ENCODE peak calls at places on chromosomes 1 and 21, in five cellular contexts. One of them, this sample, is unnamed.

GRCh38 chr1:62271932-62272728 is 47.1 kb downstream of the KANK4 start:
- DNase-seq in ovary: no peak
- DNase-seq in tibial artery: no peak
- DNase-seq in endothelial cell of umbilical vein: no peak
- DNase-seq in fibroblast of pulmonary artery: no peak
- DNase-seq in this sample: no peak

GRCh38 chr1:41423511-41424191 is 60.8 kb downstream of the EDN2 start:
- DNase-seq in fibroblast of pulmonary artery: no peak
- DNase-seq in endothelial cell of umbilical vein: no peak
- DNase-seq in ovary: no peak
- DNase-seq in tibial artery: no peak
- DNase-seq in this sample: no peak

GRCh38 chr1:7300893-7301292 is 470.2 kb upstream of the VAMP3 start:
- DNase-seq in endothelial cell of umbilical vein: peak
- DNase-seq in fibroblast of pulmonary artery: peak
- DNase-seq in ovary: no peak
- DNase-seq in tibial artery: no peak
- DNase-seq in this sample: peak

GRCh38 chr21:35343046-35343816 is 294.1 kb upstream of the RUNX1 start:
- DNase-seq in fibroblast of pulmonary artery: peak
- DNase-seq in endothelial cell of umbilical vein: peak
- DNase-seq in tibial artery: no peak
- DNase-seq in ovary: no peak
- DNase-seq in this sample: no peak

GRCh38 chr1:64507897-64508296 is 38.0 kb downstream of the CACHD1 start:
- DNase-seq in ovary: no peak
- DNase-seq in fibroblast of pulmonary artery: no peak
- DNase-seq in endothelial cell of umbilical vein: no peak
- DNase-seq in tibial artery: no peak
- DNase-seq in this sample: no peak

GRCh38 chr1:19392221-19392620 is 80.1 kb downstream of the SLC66A1 start:
- DNase-seq in tibial artery: no peak
- DNase-seq in ovary: no peak
- DNase-seq in endothelial cell of umbilical vein: no peak
- DNase-seq in fibroblast of pulmonary artery: no peak
- DNase-seq in this sample: no peak

GRCh38 chr1:173666646-173667045 is 3.0 kb downstream of the ANKRD45 start:
- DNase-seq in fibroblast of pulmonary artery: no peak
- DNase-seq in ovary: no peak
- DNase-seq in tibial artery: no peak
- DNase-seq in endothelial cell of umbilical vein: no peak
- DNase-seq in this sample: no peak

GRCh38 chr1:64019818-64020217 is 183.6 kb upstream of the UBE2U start:
- DNase-seq in endothelial cell of umbilical vein: no peak
- DNase-seq in tibial artery: peak
- DNase-seq in fibroblast of pulmonary artery: peak
- DNase-seq in ovary: no peak
- DNase-seq in this sample: peak

GRCh38 chr1:6321205-6321604 is 60.3 kb upstream of the GPR153 start:
- DNase-seq in endothelial cell of umbilical vein: no peak
- DNase-seq in tibial artery: no peak
- DNase-seq in ovary: no peak
- DNase-seq in fibroblast of pulmonary artery: no peak
- DNase-seq in this sample: no peak

GRCh38 chr1:226814751-226815496 is 55.5 kb upstream of the PSEN2 start:
- DNase-seq in fibroblast of pulmonary artery: peak
- DNase-seq in tibial artery: peak
- DNase-seq in endothelial cell of umbilical vein: peak
- DNase-seq in ovary: peak
- DNase-seq in this sample: peak

GRCh38 chr1:9465640-9466039 is 73.6 kb upstream of the SLC25A33 start:
- DNase-seq in endothelial cell of umbilical vein: peak
- DNase-seq in tibial artery: no peak
- DNase-seq in fibroblast of pulmonary artery: no peak
- DNase-seq in ovary: no peak
- DNase-seq in this sample: no peak

GRCh38 chr1:185645201-185645640 is 89.0 kb upstream of the HMCN1 start:
- DNase-seq in tibial artery: no peak
- DNase-seq in ovary: no peak
- DNase-seq in endothelial cell of umbilical vein: no peak
- DNase-seq in fibroblast of pulmonary artery: no peak
- DNase-seq in this sample: peak

GRCh38 chr1:238399558-238399957 is 508.8 kb upstream of the ZP4 start:
- DNase-seq in tibial artery: no peak
- DNase-seq in endothelial cell of umbilical vein: no peak
- DNase-seq in fibroblast of pulmonary artery: no peak
- DNase-seq in ovary: no peak
- DNase-seq in this sample: peak

GRCh38 chr1:93317207-93317606 is 28.5 kb upstream of the DR1 start:
- DNase-seq in endothelial cell of umbilical vein: no peak
- DNase-seq in fibroblast of pulmonary artery: no peak
- DNase-seq in tibial artery: peak
- DNase-seq in ovary: no peak
- DNase-seq in this sample: no peak

GRCh38 chr1:53175302-53175913 is 21.2 kb upstream of the CPT2 start:
- DNase-seq in fibroblast of pulmonary artery: no peak
- DNase-seq in ovary: no peak
- DNase-seq in endothelial cell of umbilical vein: no peak
- DNase-seq in tibial artery: no peak
- DNase-seq in this sample: no peak

GRCh38 chr1:212692774-212693644 is 6.6 kb downstream of the BATF3 start:
- DNase-seq in ovary: no peak
- DNase-seq in tibial artery: no peak
- DNase-seq in fibroblast of pulmonary artery: no peak
- DNase-seq in endothelial cell of umbilical vein: no peak
- DNase-seq in this sample: no peak

GRCh38 chr1:31765041-31765467 is 914 bp upstream of the ADGRB2 start:
- DNase-seq in tibial artery: no peak
- DNase-seq in fibroblast of pulmonary artery: peak
- DNase-seq in endothelial cell of umbilical vein: peak
- DNase-seq in ovary: no peak
- DNase-seq in this sample: no peak

GRCh38 chr1:31792116-31792515 is 23.7 kb downstream of the SPOCD1 start:
- DNase-seq in fibroblast of pulmonary artery: no peak
- DNase-seq in ovary: no peak
- DNase-seq in tibial artery: no peak
- DNase-seq in endothelial cell of umbilical vein: no peak
- DNase-seq in this sample: no peak

GRCh38 chr21:34221331-34222030 is 142.3 kb upstream of the KCNE2 start:
- DNase-seq in tibial artery: no peak
- DNase-seq in endothelial cell of umbilical vein: no peak
- DNase-seq in ovary: no peak
- DNase-seq in fibroblast of pulmonary artery: no peak
- DNase-seq in this sample: no peak

GRCh38 chr1:68270993-68271392 is 38.7 kb upstream of the WLS start:
- DNase-seq in ovary: no peak
- DNase-seq in endothelial cell of umbilical vein: peak
- DNase-seq in fibroblast of pulmonary artery: peak
- DNase-seq in tibial artery: no peak
- DNase-seq in this sample: no peak

GRCh38 chr1:147083919-147084272 is 88.4 kb downstream of the PRKAB2 start:
- DNase-seq in endothelial cell of umbilical vein: no peak
- DNase-seq in tibial artery: no peak
- DNase-seq in fibroblast of pulmonary artery: no peak
- DNase-seq in ovary: no peak
- DNase-seq in this sample: no peak

GRCh38 chr1:197444754-197445153 is 176.7 kb downstream of the CRB1 start:
- DNase-seq in tibial artery: no peak
- DNase-seq in endothelial cell of umbilical vein: no peak
- DNase-seq in fibroblast of pulmonary artery: peak
- DNase-seq in ovary: no peak
- DNase-seq in this sample: peak

GRCh38 chr1:59018860-59019259 is 235.0 kb upstream of the JUN start:
- DNase-seq in ovary: no peak
- DNase-seq in fibroblast of pulmonary artery: no peak
- DNase-seq in endothelial cell of umbilical vein: no peak
- DNase-seq in tibial artery: no peak
- DNase-seq in this sample: no peak

GRCh38 chr1:86016076-86016746 is 140.4 kb downstream of the COL24A1 start:
- DNase-seq in fibroblast of pulmonary artery: no peak
- DNase-seq in ovary: no peak
- DNase-seq in tibial artery: no peak
- DNase-seq in endothelial cell of umbilical vein: no peak
- DNase-seq in this sample: peak

GRCh38 chr1:74771913-74772515 is 39.1 kb downstream of the TYW3 start:
- DNase-seq in fibroblast of pulmonary artery: peak
- DNase-seq in ovary: no peak
- DNase-seq in endothelial cell of umbilical vein: peak
- DNase-seq in tibial artery: no peak
- DNase-seq in this sample: peak

GRCh38 chr1:219535021-219535420 is 77.9 kb downstream of the ZC3H11B start:
- DNase-seq in ovary: no peak
- DNase-seq in fibroblast of pulmonary artery: no peak
- DNase-seq in endothelial cell of umbilical vein: no peak
- DNase-seq in tibial artery: no peak
- DNase-seq in this sample: peak

GRCh38 chr1:93614550-93615200 is 67.0 kb downstream of the BCAR3 start:
- DNase-seq in fibroblast of pulmonary artery: no peak
- DNase-seq in endothelial cell of umbilical vein: no peak
- DNase-seq in ovary: no peak
- DNase-seq in tibial artery: no peak
- DNase-seq in this sample: no peak

GRCh38 chr1:244836135-244836521 is 670 bp downstream of the COX20 start:
- DNase-seq in ovary: no peak
- DNase-seq in endothelial cell of umbilical vein: peak
- DNase-seq in tibial artery: no peak
- DNase-seq in fibroblast of pulmonary artery: peak
- DNase-seq in this sample: peak

GRCh38 chr1:25727026-25727818 is 72.8 kb upstream of the SELENON start:
- DNase-seq in endothelial cell of umbilical vein: no peak
- DNase-seq in ovary: no peak
- DNase-seq in fibroblast of pulmonary artery: no peak
- DNase-seq in tibial artery: no peak
- DNase-seq in this sample: peak

GRCh38 chr1:237562247-237562823 is 328.4 kb downstream of the ZP4 start:
- DNase-seq in endothelial cell of umbilical vein: peak
- DNase-seq in fibroblast of pulmonary artery: peak
- DNase-seq in tibial artery: no peak
- DNase-seq in ovary: no peak
- DNase-seq in this sample: peak

GRCh38 chr1:116489231-116489697 is 81.6 kb downstream of the CD58 start:
- DNase-seq in tibial artery: no peak
- DNase-seq in endothelial cell of umbilical vein: peak
- DNase-seq in fibroblast of pulmonary artery: peak
- DNase-seq in ovary: no peak
- DNase-seq in this sample: no peak

DNA sequence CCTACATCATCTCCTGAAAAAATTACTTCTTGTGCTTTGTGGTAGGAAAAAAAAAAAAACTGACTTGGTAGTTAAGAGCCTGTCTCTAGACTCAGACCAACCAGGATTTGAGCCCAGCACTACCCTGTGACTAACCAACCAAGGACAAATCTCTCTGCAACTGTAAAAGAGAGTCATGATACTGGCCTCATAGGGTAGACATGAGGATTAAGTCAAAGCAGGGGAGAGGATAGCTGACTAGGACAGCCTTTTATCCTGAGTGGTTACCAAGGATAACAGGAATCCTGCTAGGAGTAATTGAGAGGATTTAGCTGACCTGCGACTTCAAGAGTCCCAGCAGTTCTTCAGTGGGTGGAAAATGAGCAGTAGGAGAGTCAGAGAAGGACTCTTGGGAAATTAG is 112.8 kb downstream of the C1orf21 start:
- DNase-seq in tibial artery: no peak
- DNase-seq in ovary: no peak
- DNase-seq in endothelial cell of umbilical vein: no peak
- DNase-seq in fibroblast of pulmonary artery: no peak
- DNase-seq in this sample: no peak
- H3K4me3 ChIP-seq in tibial artery: no peak
- H3K4me3 ChIP-seq in ovary: no peak
- H3K4me3 ChIP-seq in endothelial cell of umbilical vein: no peak
- H3K4me3 ChIP-seq in fibroblast of pulmonary artery: no peak
- H3K4me3 ChIP-seq in this sample: no peak

DNA sequence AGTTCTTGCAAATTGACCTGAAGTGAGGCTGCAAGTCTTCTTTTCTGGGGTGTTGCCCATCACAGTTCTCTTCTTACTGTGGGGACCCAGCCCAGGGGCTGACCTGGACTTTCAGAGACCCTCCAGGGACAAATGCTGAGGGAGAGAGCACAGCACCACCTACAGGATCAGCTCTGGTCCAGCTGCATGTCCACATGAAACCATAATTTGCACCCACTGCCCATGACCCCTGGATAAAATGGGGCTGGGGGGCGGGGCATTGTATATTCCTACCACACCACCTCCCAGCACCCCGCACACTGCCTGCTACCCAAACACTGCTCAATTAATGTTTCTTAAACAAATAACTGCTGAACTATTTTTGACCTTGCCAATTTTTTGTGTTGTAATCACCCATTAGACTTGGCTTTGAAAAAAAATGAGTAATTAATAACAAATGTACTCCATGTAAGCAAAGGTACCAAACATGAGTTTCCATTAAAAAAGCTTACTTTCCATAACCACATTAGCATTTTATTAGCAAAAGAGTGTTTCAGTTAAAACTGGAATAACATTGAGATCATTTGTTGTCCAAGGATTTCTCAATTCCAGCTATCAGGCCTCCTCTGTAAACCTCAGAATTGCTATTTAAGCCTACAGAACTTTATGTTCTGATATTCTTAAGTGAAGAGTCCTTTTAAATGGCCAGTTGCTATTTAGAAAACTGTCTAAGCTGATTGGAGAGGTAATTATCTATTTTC is 168.0 kb upstream of the RAB4A start:
- DNase-seq in ovary: no peak
- DNase-seq in endothelial cell of umbilical vein: no peak
- DNase-seq in tibial artery: no peak
- DNase-seq in fibroblast of pulmonary artery: peak
- DNase-seq in this sample: no peak
- TF ChIP-seq CTCF in ovary: no peak
- TF ChIP-seq CTCF in endothelial cell of umbilical vein: no peak
- TF ChIP-seq CTCF in tibial artery: no peak
- TF ChIP-seq CTCF in fibroblast of pulmonary artery: peak
- TF ChIP-seq CTCF in this sample: peak

GRCh38 chr1:190949932-190950331 is 472.3 kb upstream of the BRINP3 start:
- DNase-seq in endothelial cell of umbilical vein: no peak
- DNase-seq in ovary: no peak
- DNase-seq in fibroblast of pulmonary artery: peak
- DNase-seq in tibial artery: no peak
- DNase-seq in this sample: no peak
- H3K4me3 ChIP-seq in endothelial cell of umbilical vein: no peak
- H3K4me3 ChIP-seq in ovary: no peak
- H3K4me3 ChIP-seq in fibroblast of pulmonary artery: no peak
- H3K4me3 ChIP-seq in tibial artery: no peak
- H3K4me3 ChIP-seq in this sample: no peak

GRCh38 chr1:168372857-168373520 is 92.3 kb downstream of the TBX19 start:
- DNase-seq in tibial artery: no peak
- DNase-seq in ovary: no peak
- DNase-seq in endothelial cell of umbilical vein: no peak
- DNase-seq in fibroblast of pulmonary artery: peak
- DNase-seq in this sample: no peak

GRCh38 chr1:168371477-168371876 is 90.8 kb downstream of the TBX19 start:
- DNase-seq in fibroblast of pulmonary artery: no peak
- DNase-seq in tibial artery: no peak
- DNase-seq in endothelial cell of umbilical vein: no peak
- DNase-seq in ovary: no peak
- DNase-seq in this sample: no peak

GRCh38 chr1:168372307-168372706 is 91.6 kb downstream of the TBX19 start:
- DNase-seq in tibial artery: no peak
- DNase-seq in endothelial cell of umbilical vein: no peak
- DNase-seq in fibroblast of pulmonary artery: no peak
- DNase-seq in ovary: no peak
- DNase-seq in this sample: no peak

GRCh38 chr1:168368131-168368530 is 87.5 kb downstream of the TBX19 start:
- DNase-seq in tibial artery: no peak
- DNase-seq in ovary: no peak
- DNase-seq in fibroblast of pulmonary artery: no peak
- DNase-seq in endothelial cell of umbilical vein: no peak
- DNase-seq in this sample: no peak

GRCh38 chr1:168369655-168370054 is 89.0 kb downstream of the TBX19 start:
- DNase-seq in tibial artery: no peak
- DNase-seq in fibroblast of pulmonary artery: no peak
- DNase-seq in endothelial cell of umbilical vein: no peak
- DNase-seq in ovary: no peak
- DNase-seq in this sample: no peak
- TF ChIP-seq CTCF in tibial artery: no peak
- TF ChIP-seq CTCF in fibroblast of pulmonary artery: no peak
- TF ChIP-seq CTCF in endothelial cell of umbilical vein: no peak
- TF ChIP-seq CTCF in ovary: no peak
- TF ChIP-seq CTCF in this sample: no peak

This sample was measured in choroid plexus epithelial cell.